ENCODE peak calls at places on chromosomes 7 and 10, in seven cellular contexts. Q is skeletal muscle cell; P is ureter; A is pancreas; C is stimulated activated CD4-positive, alpha-beta T cell treated with anti-CD3 and anti-CD28 coated beads, Interleukin-4, amount 100 ng/mL, for 1 hour; K is kidney epithelial cell; W is stimulated activated CD8-positive, alpha-beta memory T cell treated with anti-CD3 and anti-CD28 coated beads, Interleukin-15, amount 100 ng/mL, for 1 hour. F is an unnamed sample.

GRCh38 chr10:78849731-78850130 is 219.0 kb upstream of the ZMIZ1 start:
- DNase-seq in A (no peak), P (no peak), C (no peak), Q (no peak), K (no peak), W (no peak), F (no peak)

GRCh38 chr7:768881-769504 is 41.9 kb upstream of the PRKAR1B start:
- DNase-seq in C (no peak), P (no peak), A (peak), W (no peak), Q (peak), K (no peak), F (no peak)

GRCh38 chr10:31803606-31804195 is 124.9 kb downstream of the ARHGAP12 start:
- DNase-seq in K (no peak), A (no peak), Q (no peak), W (no peak), C (no peak), P (no peak), F (no peak)

GRCh38 chr10:73873163-73873842 is 1.1 kb downstream of the CAMK2G start:
- DNase-seq in W (no peak), P (no peak), C (no peak), A (no peak), K (no peak), Q (no peak), F (no peak)

GRCh38 chr10:71006497-71006896 is 118.1 kb upstream of the PCBD1 start:
- DNase-seq in K (no peak), P (no peak), C (no peak), W (no peak), Q (no peak), A (no peak), F (no peak)

GRCh38 chr7:26813426-26813825 is 51.0 kb downstream of the SKAP2 start:
- DNase-seq in W (no peak), C (no peak), K (no peak), P (no peak), Q (peak), A (no peak), F (peak)

GRCh38 chr7:103637726-103638125 is 191.7 kb upstream of the SLC26A5 start:
- DNase-seq in K (no peak), W (no peak), P (no peak), Q (no peak), A (no peak), C (no peak), F (no peak)

GRCh38 chr10:5744849-5745248 is 60.2 kb downstream of the TASOR2 start:
- DNase-seq in P (no peak), Q (no peak), W (no peak), A (no peak), C (no peak), K (no peak), F (no peak)

GRCh38 chr10:81414038-81414437 is 461.0 kb upstream of the NRG3 start:
- DNase-seq in K (no peak), P (no peak), Q (no peak), A (no peak), C (no peak), W (no peak), F (no peak)

GRCh38 chr7:81075150-81075549 is 156.3 kb upstream of the SEMA3C start:
- DNase-seq in Q (no peak), A (no peak), W (no peak), P (no peak), K (peak), C (no peak), F (no peak)

GRCh38 chr10:131574363-131574706 is 262.8 kb upstream of the TCERG1L start:
- DNase-seq in P (no peak), W (no peak), C (no peak), K (no peak), Q (no peak), A (no peak), F (no peak)

GRCh38 chr10:97689637-97690036 is 2.6 kb upstream of the AVPI1 start:
- DNase-seq in Q (peak), P (no peak), A (no peak), C (no peak), K (peak), W (no peak), F (no peak)

GRCh38 chr7:155907450-155908177 is 95.4 kb upstream of the SHH start:
- DNase-seq in W (no peak), Q (no peak), P (no peak), A (no peak), C (no peak), K (no peak), F (no peak)

GRCh38 chr10:369441-370221 is 234.4 kb downstream of the ZMYND11 start:
- DNase-seq in A (no peak), W (no peak), Q (peak), C (no peak), P (no peak), K (no peak), F (no peak)

GRCh38 chr7:130896898-130897514 is 163.0 kb upstream of the KLF14 start:
- DNase-seq in Q (no peak), W (peak), K (no peak), C (peak), P (peak), A (no peak), F (no peak)

GRCh38 chr7:137961200-137962177 is 40.4 kb downstream of the CREB3L2 start:
- DNase-seq in W (no peak), C (no peak), A (no peak), Q (no peak), K (no peak), P (no peak), F (no peak)

GRCh38 chr7:325051-325798 is 35.3 kb downstream of the FOXL3 start:
- DNase-seq in K (no peak), Q (no peak), P (no peak), C (no peak), W (no peak), A (peak), F (no peak)

GRCh38 chr10:30048768-30049507 is 10.4 kb downstream of the JCAD start:
- DNase-seq in A (no peak), C (no peak), K (no peak), Q (no peak), W (no peak), P (no peak), F (no peak)

GRCh38 chr7:1311406-1312097 is 78.9 kb downstream of the UNCX start:
- DNase-seq in Q (no peak), K (no peak), C (no peak), A (no peak), P (no peak), W (no peak), F (no peak)

GRCh38 chr7:77550586-77550985 is 13.5 kb downstream of the PTPN12 start:
- DNase-seq in W (no peak), Q (no peak), A (no peak), P (no peak), C (no peak), K (no peak), F (no peak)

GRCh38 chr10:1158066-1158465 is 101.9 kb downstream of the WDR37 start:
- DNase-seq in K (no peak), W (no peak), C (no peak), A (no peak), Q (no peak), P (no peak), F (no peak)